ENCODE peak calls at places on chromosome 17, in seven cellular contexts. K, L, A, E, B, Z and Y are unnamed samples.

GRCh38 chr17:80782536-80783427 is 208.9 kb upstream of the CHMP6 start:
- DNase-seq in K (no peak), L (no peak), A (no peak), E (no peak), B (no peak), Z (no peak), Y (no peak)

GRCh38 chr17:81004336-81005015 is 12.8 kb downstream of the CHMP6 start:
- DNase-seq in K (no peak), L (no peak), A (peak), E (no peak), B (no peak), Z (no peak), Y (no peak)

GRCh38 chr17:75191584-75191983 is 8.8 kb upstream of the SUMO2 start:
- DNase-seq in K (no peak), L (no peak), A (no peak), E (no peak), B (no peak), Z (no peak), Y (no peak)

GRCh38 chr17:72488542-72489272 is 367.9 kb downstream of the SOX9 start:
- DNase-seq in K (no peak), L (no peak), A (no peak), E (no peak), B (no peak), Z (no peak), Y (no peak)

GRCh38 chr17:81336930-81337325 is 41.8 kb upstream of the SLC38A10 start:
- DNase-seq in K (no peak), L (no peak), A (no peak), E (no peak), B (no peak), Z (no peak), Y (no peak)

GRCh38 chr17:67559381-67559966 is 158.3 kb upstream of the NOL11 start:
- DNase-seq in K (no peak), L (no peak), A (no peak), E (no peak), B (peak), Z (no peak), Y (peak)

GRCh38 chr17:7590743-7591142 is 849 bp upstream of the SOX15 start:
- DNase-seq in K (no peak), L (no peak), A (peak), E (no peak), B (peak), Z (no peak), Y (no peak)

GRCh38 chr17:57578608-57578990 is 166.5 kb downstream of the CCDC182 start:
- DNase-seq in K (no peak), L (no peak), A (no peak), E (peak), B (no peak), Z (no peak), Y (no peak)

GRCh38 chr17:78234261-78234865 is 2.9 kb downstream of the TMEM235 start:
- DNase-seq in K (no peak), L (no peak), A (no peak), E (no peak), B (no peak), Z (no peak), Y (no peak)

GRCh38 chr17:17041018-17041521 is 1.2 kb upstream of the MPRIP start:
- DNase-seq in K (no peak), L (no peak), A (no peak), E (no peak), B (no peak), Z (peak), Y (peak)

GRCh38 chr17:72974605-72975232 is 117.8 kb downstream of the SLC39A11 start:
- DNase-seq in K (no peak), L (peak), A (no peak), E (no peak), B (no peak), Z (peak), Y (no peak)

GRCh38 chr17:32709562-32709961 is 167.4 kb downstream of the MYO1D start:
- DNase-seq in K (no peak), L (no peak), A (no peak), E (no peak), B (no peak), Z (no peak), Y (no peak)

GRCh38 chr17:78890111-78890897 is 12.7 kb downstream of the CEP295NL start:
- DNase-seq in K (no peak), L (no peak), A (no peak), E (no peak), B (no peak), Z (no peak), Y (no peak)

GRCh38 chr17:56812971-56813388 is 20.7 kb downstream of the C17orf67 start:
- DNase-seq in K (no peak), L (no peak), A (peak), E (no peak), B (no peak), Z (no peak), Y (no peak)

GRCh38 chr17:45871718-45872117 is 22.6 kb upstream of the MAPT start:
- DNase-seq in K (no peak), L (no peak), A (no peak), E (no peak), B (no peak), Z (no peak), Y (no peak)

GRCh38 chr17:35449371-35449931 is 885 bp upstream of the SLFN13 start:
- DNase-seq in K (no peak), L (no peak), A (peak), E (no peak), B (peak), Z (no peak), Y (no peak)

GRCh38 chr17:76447931-76448652 is 4.9 kb downstream of the UBE2O start:
- DNase-seq in K (no peak), L (no peak), A (peak), E (no peak), B (no peak), Z (no peak), Y (no peak)

GRCh38 chr17:8338806-8339205 is 834 bp upstream of the ODF4 start:
- DNase-seq in K (no peak), L (no peak), A (no peak), E (no peak), B (no peak), Z (no peak), Y (no peak)

GRCh38 chr17:61362852-61363600 is 36.6 kb upstream of the TBX2 start:
- DNase-seq in K (no peak), L (no peak), A (no peak), E (no peak), B (no peak), Z (peak), Y (no peak)

GRCh38 chr17:3557768-3558583 is at the start of gene TRPV3:
- DNase-seq in K (peak), L (no peak), A (no peak), E (peak), B (no peak), Z (no peak), Y (peak)

GRCh38 chr17:16477255-16477654 is 14.7 kb downstream of the LRRC75A start:
- DNase-seq in K (peak), L (no peak), A (no peak), E (no peak), B (no peak), Z (peak), Y (no peak)

GRCh38 chr17:71633391-71633849 is 487.4 kb upstream of the SOX9 start:
- DNase-seq in K (peak), L (peak), A (no peak), E (no peak), B (no peak), Z (no peak), Y (no peak)

GRCh38 chr17:57999496-58000017 is 7.5 kb downstream of the SRSF1 start:
- DNase-seq in K (peak), L (peak), A (peak), E (peak), B (no peak), Z (peak), Y (no peak)

GRCh38 chr17:17280613-17281549 is at the start of gene COPS3:
- DNase-seq in K (peak), L (peak), A (peak), E (peak), B (peak), Z (peak), Y (peak)

GRCh38 chr17:17445925-17446665 is 30.7 kb upstream of the MED9 start:
- DNase-seq in K (peak), L (peak), A (no peak), E (no peak), B (no peak), Z (peak), Y (no peak)

GRCh38 chr17:82153745-82154375 is 55.8 kb upstream of the FASN start:
- DNase-seq in K (peak), L (peak), A (peak), E (no peak), B (peak), Z (peak), Y (peak)

GRCh38 chr17:10512856-10513255 is 5.5 kb downstream of the MYH1 start:
- DNase-seq in K (no peak), L (no peak), A (no peak), E (no peak), B (no peak), Z (no peak), Y (no peak)

GRCh38 chr17:58875261-58875660 is 119.6 kb downstream of the PPM1E start:
- DNase-seq in K (no peak), L (no peak), A (no peak), E (no peak), B (no peak), Z (no peak), Y (no peak)

GRCh38 chr17:32490101-32490482 is 3.3 kb downstream of the CDK5R1 start:
- DNase-seq in K (no peak), L (no peak), A (peak), E (no peak), B (no peak), Z (no peak), Y (no peak)

GRCh38 chr17:75474736-75475135 is 18.3 kb downstream of the TMEM94 start:
- DNase-seq in K (no peak), L (no peak), A (no peak), E (no peak), B (no peak), Z (no peak), Y (no peak)

GRCh38 chr17:19573075-19573474 is 39.4 kb downstream of the SLC47A1 start:
- DNase-seq in K (no peak), L (no peak), A (no peak), E (no peak), B (no peak), Z (no peak), Y (no peak)

GRCh38 chr17:31488264-31488981 is 96.9 kb downstream of the RAB11FIP4 start:
- DNase-seq in K (no peak), L (no peak), A (peak), E (no peak), B (no peak), Z (no peak), Y (peak)

DNA sequence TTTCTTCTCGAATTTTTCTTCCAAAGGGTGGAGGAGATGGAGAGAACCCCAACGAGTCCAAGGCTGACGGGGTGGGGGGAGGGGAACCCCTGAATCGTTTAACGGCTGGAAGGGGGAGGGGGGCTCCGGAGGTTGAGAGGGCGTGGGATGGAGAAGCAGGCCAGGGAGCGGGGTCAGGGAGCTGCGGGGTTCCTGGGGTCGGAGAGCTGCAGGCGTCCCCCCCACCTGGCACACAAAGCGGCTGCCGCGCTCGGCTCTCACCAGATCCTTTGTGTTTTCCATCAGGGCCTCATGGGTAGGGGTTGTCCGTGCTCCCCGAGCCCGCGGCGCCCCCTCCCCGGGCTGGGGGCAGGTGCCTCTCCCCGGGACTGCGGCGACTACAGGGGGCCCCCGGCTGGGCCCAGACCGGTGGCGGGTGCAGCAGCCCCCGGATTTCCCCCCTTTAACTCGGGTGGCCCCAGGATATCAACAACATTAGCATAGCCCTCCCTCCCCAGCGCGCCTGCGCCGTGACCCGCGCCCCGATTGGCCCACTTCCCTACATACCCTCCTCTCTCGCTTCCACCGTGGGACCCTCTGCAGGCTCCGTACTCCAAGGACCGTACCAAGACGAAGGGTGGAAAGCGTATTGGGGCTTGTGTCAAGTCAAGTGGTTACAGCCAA is at the start of gene MBTD1:
- DNase-seq in K (peak), L (no peak), A (peak), E (no peak), B (peak), Z (peak), Y (peak)
- TF ChIP-seq SIN3A in K (no peak), L (no peak), A (no peak), E (no peak), B (no peak), Z (peak), Y (no peak)

DNA sequence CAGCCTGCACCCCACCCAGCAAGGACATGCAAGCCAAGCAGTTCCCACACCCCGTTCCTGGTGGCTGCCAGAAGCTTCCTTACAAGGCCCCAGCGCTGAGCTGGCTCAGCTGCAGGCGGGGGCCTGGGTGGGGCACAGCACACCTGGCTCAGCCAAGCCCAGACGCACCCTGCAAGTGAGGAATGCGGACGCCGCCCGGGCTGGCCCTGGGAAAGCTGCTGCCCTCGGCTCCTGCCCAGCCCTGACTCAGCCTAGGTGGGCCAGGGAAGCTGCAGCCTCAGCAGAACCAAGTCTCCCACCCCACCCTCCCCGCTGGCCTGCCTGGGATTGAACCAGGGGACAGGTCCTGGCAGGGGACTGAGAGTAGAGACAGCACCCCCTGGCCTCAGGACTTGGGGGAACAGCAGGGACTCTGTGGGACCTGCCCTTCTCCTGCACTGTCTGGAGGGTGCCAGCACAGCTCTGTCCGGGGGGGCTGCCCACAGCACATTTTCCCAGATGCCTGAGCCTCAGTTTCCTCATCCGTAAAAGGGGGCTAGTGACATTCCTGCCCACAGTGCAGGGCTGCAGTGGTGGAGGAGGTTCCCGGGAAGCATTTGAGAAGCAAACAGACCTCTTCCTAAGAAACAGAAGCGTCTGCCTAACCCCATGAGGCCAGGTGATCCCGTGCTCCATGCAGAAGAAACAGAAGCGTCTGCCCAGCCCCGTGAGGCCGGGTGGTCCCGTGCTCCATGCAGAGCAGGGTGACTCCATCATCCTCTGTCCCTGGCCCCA is 29.9 kb upstream of the KRT17 start:
- DNase-seq in K (peak), L (no peak), A (no peak), E (no peak), B (no peak), Z (no peak), Y (no peak)
- TF ChIP-seq SIN3A in K (no peak), L (no peak), A (no peak), E (no peak), B (no peak), Z (no peak), Y (no peak)

GRCh38 chr17:43613911-43614310 is 47.8 kb downstream of the MEOX1 start:
- DNase-seq in K (no peak), L (no peak), A (no peak), E (no peak), B (no peak), Z (no peak), Y (no peak)
- TF ChIP-seq SIN3A in K (no peak), L (no peak), A (no peak), E (no peak), B (no peak), Z (no peak), Y (no peak)

DNA sequence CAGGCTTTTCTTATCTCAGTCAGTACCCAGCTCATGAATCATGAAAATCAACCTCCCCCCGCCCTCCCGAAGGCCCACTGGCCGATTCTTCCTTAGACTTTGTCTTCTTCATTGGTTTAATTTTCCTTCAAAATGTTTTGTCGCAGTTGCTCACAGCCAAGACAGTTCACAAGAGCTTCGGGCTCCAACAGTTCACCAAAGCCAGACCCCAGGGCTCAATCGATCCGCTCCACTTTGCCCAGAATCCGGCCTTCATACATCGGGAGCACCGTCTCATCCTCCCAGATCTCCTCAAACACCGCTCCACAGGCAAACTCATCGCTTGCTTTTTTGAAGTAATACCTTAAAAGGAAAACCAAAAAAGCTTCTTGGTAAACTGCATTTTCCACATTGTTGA is 31.7 kb downstream of the AXIN2 start:
- DNase-seq in K (no peak), L (no peak), A (no peak), E (no peak), B (no peak), Z (no peak), Y (no peak)
- TF ChIP-seq SIN3A in K (no peak), L (no peak), A (no peak), E (no peak), B (no peak), Z (no peak), Y (no peak)

GRCh38 chr17:49699967-49700575 is 7.7 kb downstream of the SLC35B1 start:
- DNase-seq in K (no peak), L (no peak), A (no peak), E (no peak), B (no peak), Z (no peak), Y (no peak)

GRCh38 chr17:49700956-49701355 is 6.8 kb downstream of the SLC35B1 start:
- DNase-seq in K (no peak), L (no peak), A (no peak), E (no peak), B (no peak), Z (no peak), Y (no peak)

GRCh38 chr17:49707246-49707607 is 537 bp downstream of the SLC35B1 start:
- DNase-seq in K (no peak), L (no peak), A (no peak), E (no peak), B (no peak), Z (no peak), Y (peak)

GRCh38 chr17:49705254-49705653 is 2.5 kb downstream of the SLC35B1 start:
- DNase-seq in K (no peak), L (no peak), A (no peak), E (no peak), B (no peak), Z (no peak), Y (no peak)

DNA sequence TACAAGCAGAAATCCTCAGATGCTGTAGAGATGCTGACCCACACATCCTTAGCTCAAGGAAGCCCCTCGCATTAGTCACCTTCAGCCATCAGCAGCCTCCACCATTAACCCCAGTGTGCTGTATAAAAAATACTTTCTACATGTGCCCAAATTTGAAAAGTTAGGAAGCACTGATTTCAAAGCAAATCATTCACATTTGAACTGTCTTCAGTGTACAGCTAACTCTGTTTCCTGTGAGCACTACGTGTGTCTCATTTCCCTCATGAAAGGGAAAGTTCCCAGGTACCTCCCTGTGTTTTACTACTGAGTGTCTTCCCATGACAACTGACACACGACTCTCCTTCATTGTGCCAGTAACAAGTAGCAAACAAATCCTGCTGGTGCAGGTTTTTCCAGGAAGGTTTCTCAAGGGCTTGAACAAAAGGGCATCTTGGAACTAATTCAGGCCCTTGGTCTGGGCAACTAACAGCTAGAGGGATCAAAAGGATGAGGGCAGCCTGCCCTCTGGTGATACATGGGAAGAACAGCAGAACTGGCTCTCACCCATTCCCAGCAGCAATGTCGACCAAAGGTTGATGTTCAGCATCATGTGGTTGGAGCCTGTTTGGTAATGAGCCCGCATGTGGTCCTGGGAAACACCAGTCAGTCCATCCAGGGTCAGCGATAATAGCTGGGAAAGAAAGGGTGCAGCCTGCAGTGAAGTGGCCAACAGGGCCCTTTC is 4.0 kb downstream of the SLC35B1 start:
- DNase-seq in K (peak), L (peak), A (no peak), E (no peak), B (no peak), Z (peak), Y (peak)
- TF ChIP-seq SIN3A in K (no peak), L (no peak), A (no peak), E (no peak), B (no peak), Z (peak), Y (no peak)

GRCh38 chr17:55354941-55355340 is 66.7 kb downstream of the MMD start:
- DNase-seq in K (no peak), L (no peak), A (no peak), E (no peak), B (no peak), Z (no peak), Y (no peak)

GRCh38 chr17:55347341-55347740 is 74.3 kb downstream of the MMD start:
- DNase-seq in K (no peak), L (no peak), A (no peak), E (no peak), B (no peak), Z (no peak), Y (no peak)

GRCh38 chr17:55354010-55354409 is 67.6 kb downstream of the MMD start:
- DNase-seq in K (no peak), L (no peak), A (no peak), E (no peak), B (no peak), Z (no peak), Y (no peak)

GRCh38 chr17:55348749-55349354 is 72.8 kb downstream of the MMD start:
- DNase-seq in K (peak), L (peak), A (peak), E (no peak), B (peak), Z (peak), Y (peak)

GRCh38 chr17:55351027-55351625 is 70.5 kb downstream of the MMD start:
- DNase-seq in K (no peak), L (no peak), A (no peak), E (no peak), B (no peak), Z (no peak), Y (no peak)
- TF ChIP-seq SIN3A in K (no peak), L (no peak), A (no peak), E (no peak), B (no peak), Z (no peak), Y (no peak)